ENCODE peak calls at places on chromosomes 5 and 9, in ten cellular contexts. One of them, this sample, is unnamed.

GRCh38 chr5:128736567-128736966 is 198.5 kb upstream of the FBN2 start:
- DNase-seq in coronary artery: no peak
- DNase-seq in neural progenitor cell: peak; percentile 13
- DNase-seq in heart right ventricle: no peak
- DNase-seq in hepatocyte: peak; percentile 25
- DNase-seq in psoas muscle: no peak
- DNase-seq in activated CD8-positive, alpha-beta T cell treated with anti-CD3 and anti-CD28 coated beads for 36 hours: no peak
- DNase-seq in heart left ventricle: no peak
- DNase-seq in mammary epithelial cell: peak; percentile 66
- DNase-seq in A673: no peak
- DNase-seq in this sample: no peak

GRCh38 chr5:115551415-115551814 is 6.8 kb upstream of the FEM1C start:
- DNase-seq in A673: no peak
- DNase-seq in psoas muscle: no peak
- DNase-seq in neural progenitor cell: no peak
- DNase-seq in hepatocyte: peak; percentile 39
- DNase-seq in heart right ventricle: no peak
- DNase-seq in coronary artery: no peak
- DNase-seq in activated CD8-positive, alpha-beta T cell treated with anti-CD3 and anti-CD28 coated beads for 36 hours: no peak
- DNase-seq in heart left ventricle: no peak
- DNase-seq in mammary epithelial cell: peak; percentile 67
- DNase-seq in this sample: no peak

GRCh38 chr9:3962467-3962866 is 337.4 kb downstream of the GLIS3 start:
- DNase-seq in psoas muscle: no peak
- DNase-seq in mammary epithelial cell: no peak
- DNase-seq in coronary artery: no peak
- DNase-seq in neural progenitor cell: no peak
- DNase-seq in hepatocyte: peak; percentile 20
- DNase-seq in heart left ventricle: no peak
- DNase-seq in A673: peak; percentile 39
- DNase-seq in activated CD8-positive, alpha-beta T cell treated with anti-CD3 and anti-CD28 coated beads for 36 hours: no peak
- DNase-seq in heart right ventricle: no peak
- DNase-seq in this sample: no peak

GRCh38 chr9:128554155-128554862 is 1.9 kb downstream of the SPTAN1 start:
- DNase-seq in heart left ventricle: peak; percentile 67
- DNase-seq in hepatocyte: peak; percentile 84
- DNase-seq in A673: peak; percentile 78
- DNase-seq in mammary epithelial cell: peak; percentile 78
- DNase-seq in activated CD8-positive, alpha-beta T cell treated with anti-CD3 and anti-CD28 coated beads for 36 hours: peak; percentile 57
- DNase-seq in coronary artery: peak; percentile 87
- DNase-seq in neural progenitor cell: peak; percentile 85
- DNase-seq in heart right ventricle: peak; percentile 58
- DNase-seq in psoas muscle: peak; percentile 60
- DNase-seq in this sample: no peak

GRCh38 chr5:170614071-170614490 is 110.3 kb downstream of the KCNIP1 start:
- DNase-seq in A673: peak; percentile 27
- DNase-seq in hepatocyte: no peak
- DNase-seq in activated CD8-positive, alpha-beta T cell treated with anti-CD3 and anti-CD28 coated beads for 36 hours: no peak
- DNase-seq in neural progenitor cell: no peak
- DNase-seq in psoas muscle: no peak
- DNase-seq in heart left ventricle: no peak
- DNase-seq in coronary artery: no peak
- DNase-seq in heart right ventricle: peak; percentile 34
- DNase-seq in mammary epithelial cell: no peak
- DNase-seq in this sample: no peak

GRCh38 chr5:149166128-149166527 is 24.8 kb downstream of the ABLIM3 start:
- DNase-seq in hepatocyte: no peak
- DNase-seq in activated CD8-positive, alpha-beta T cell treated with anti-CD3 and anti-CD28 coated beads for 36 hours: no peak
- DNase-seq in psoas muscle: peak; percentile 39
- DNase-seq in coronary artery: no peak
- DNase-seq in heart right ventricle: no peak
- DNase-seq in A673: no peak
- DNase-seq in heart left ventricle: no peak
- DNase-seq in neural progenitor cell: no peak
- DNase-seq in mammary epithelial cell: peak; percentile 28
- DNase-seq in this sample: no peak

GRCh38 chr5:170265527-170265926 is 32.0 kb downstream of the LCP2 start:
- DNase-seq in neural progenitor cell: peak; percentile 39
- DNase-seq in coronary artery: no peak
- DNase-seq in A673: peak; percentile 13
- DNase-seq in hepatocyte: peak; percentile 39
- DNase-seq in mammary epithelial cell: no peak
- DNase-seq in activated CD8-positive, alpha-beta T cell treated with anti-CD3 and anti-CD28 coated beads for 36 hours: peak; percentile 23
- DNase-seq in psoas muscle: peak; percentile 66
- DNase-seq in heart left ventricle: peak; percentile 48
- DNase-seq in heart right ventricle: peak; percentile 56
- DNase-seq in this sample: no peak

GRCh38 chr5:36880761-36881160 is 4.2 kb downstream of the NIPBL start:
- DNase-seq in heart right ventricle: no peak
- DNase-seq in activated CD8-positive, alpha-beta T cell treated with anti-CD3 and anti-CD28 coated beads for 36 hours: no peak
- DNase-seq in neural progenitor cell: no peak
- DNase-seq in coronary artery: no peak
- DNase-seq in mammary epithelial cell: peak; percentile 25
- DNase-seq in A673: no peak
- DNase-seq in psoas muscle: no peak
- DNase-seq in heart left ventricle: no peak
- DNase-seq in hepatocyte: no peak
- DNase-seq in this sample: no peak

GRCh38 chr9:101458955-101459631 is 23.5 kb upstream of the ALDOB start:
- DNase-seq in neural progenitor cell: peak; percentile 75
- DNase-seq in psoas muscle: no peak
- DNase-seq in coronary artery: no peak
- DNase-seq in activated CD8-positive, alpha-beta T cell treated with anti-CD3 and anti-CD28 coated beads for 36 hours: peak; percentile 20
- DNase-seq in A673: peak; percentile 82
- DNase-seq in hepatocyte: peak; percentile 65
- DNase-seq in heart left ventricle: no peak
- DNase-seq in mammary epithelial cell: peak; percentile 68
- DNase-seq in heart right ventricle: peak; percentile 23
- DNase-seq in this sample: no peak

GRCh38 chr9:94860678-94861588 is 134.4 kb downstream of the AOPEP start:
- DNase-seq in heart left ventricle: peak; percentile 26
- DNase-seq in psoas muscle: no peak
- DNase-seq in neural progenitor cell: no peak
- DNase-seq in hepatocyte: no peak
- DNase-seq in heart right ventricle: no peak
- DNase-seq in coronary artery: no peak
- DNase-seq in A673: no peak
- DNase-seq in activated CD8-positive, alpha-beta T cell treated with anti-CD3 and anti-CD28 coated beads for 36 hours: peak; percentile 85
- DNase-seq in mammary epithelial cell: no peak
- DNase-seq in this sample: no peak

GRCh38 chr9:136364369-136364748 is 815 bp upstream of the DNLZ start:
- DNase-seq in neural progenitor cell: no peak
- DNase-seq in psoas muscle: no peak
- DNase-seq in hepatocyte: no peak
- DNase-seq in mammary epithelial cell: no peak
- DNase-seq in heart left ventricle: no peak
- DNase-seq in coronary artery: no peak
- DNase-seq in activated CD8-positive, alpha-beta T cell treated with anti-CD3 and anti-CD28 coated beads for 36 hours: no peak
- DNase-seq in heart right ventricle: no peak
- DNase-seq in A673: no peak
- DNase-seq in this sample: no peak

GRCh38 chr5:33890147-33890546 is 1.6 kb downstream of the ADAMTS12 start:
- DNase-seq in A673: no peak
- DNase-seq in heart left ventricle: no peak
- DNase-seq in coronary artery: no peak
- DNase-seq in mammary epithelial cell: no peak
- DNase-seq in psoas muscle: no peak
- DNase-seq in neural progenitor cell: peak; percentile 22
- DNase-seq in hepatocyte: no peak
- DNase-seq in activated CD8-positive, alpha-beta T cell treated with anti-CD3 and anti-CD28 coated beads for 36 hours: no peak
- DNase-seq in heart right ventricle: no peak
- DNase-seq in this sample: no peak

GRCh38 chr5:33891731-33892418 is at the start of gene ADAMTS12:
- DNase-seq in neural progenitor cell: peak; percentile 84
- DNase-seq in psoas muscle: peak; percentile 68
- DNase-seq in hepatocyte: peak; percentile 41
- DNase-seq in A673: no peak
- DNase-seq in mammary epithelial cell: peak; percentile 49
- DNase-seq in heart right ventricle: peak; percentile 41
- DNase-seq in heart left ventricle: peak; percentile 60
- DNase-seq in coronary artery: no peak
- DNase-seq in activated CD8-positive, alpha-beta T cell treated with anti-CD3 and anti-CD28 coated beads for 36 hours: no peak
- DNase-seq in this sample: peak; percentile 86

GRCh38 chr5:33888582-33888981 is 3.2 kb downstream of the ADAMTS12 start:
- DNase-seq in mammary epithelial cell: no peak
- DNase-seq in hepatocyte: no peak
- DNase-seq in heart left ventricle: no peak
- DNase-seq in heart right ventricle: no peak
- DNase-seq in A673: no peak
- DNase-seq in activated CD8-positive, alpha-beta T cell treated with anti-CD3 and anti-CD28 coated beads for 36 hours: no peak
- DNase-seq in psoas muscle: no peak
- DNase-seq in coronary artery: no peak
- DNase-seq in neural progenitor cell: no peak
- DNase-seq in this sample: no peak

GRCh38 chr5:33892419-33893151 is 795 bp upstream of the ADAMTS12 start:
- DNase-seq in coronary artery: no peak
- DNase-seq in heart left ventricle: no peak
- DNase-seq in A673: no peak
- DNase-seq in mammary epithelial cell: peak; percentile 21
- DNase-seq in hepatocyte: peak; percentile 51
- DNase-seq in heart right ventricle: peak; percentile 30
- DNase-seq in psoas muscle: peak; percentile 50
- DNase-seq in neural progenitor cell: peak; percentile 68
- DNase-seq in activated CD8-positive, alpha-beta T cell treated with anti-CD3 and anti-CD28 coated beads for 36 hours: no peak
- DNase-seq in this sample: no peak

DNA sequence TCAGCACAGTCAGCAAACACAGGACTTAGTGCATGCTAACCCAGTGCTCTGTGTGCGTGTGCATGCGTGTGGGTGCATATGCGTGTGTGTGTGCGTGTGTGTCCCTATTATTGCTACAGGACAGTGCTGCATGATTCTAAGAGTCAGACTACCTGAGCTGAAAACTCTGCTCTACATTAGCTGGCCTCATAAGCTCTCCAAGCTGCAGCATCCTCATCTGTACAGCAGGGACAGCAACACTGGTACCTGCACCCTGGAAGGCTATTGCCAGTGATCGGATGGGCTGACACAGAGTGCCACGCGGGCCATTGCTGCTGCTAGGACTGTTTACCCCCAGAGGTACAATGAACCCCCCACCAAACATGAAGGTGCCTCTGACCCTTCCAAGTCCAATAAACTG is 1.2 kb downstream of the ADAMTS12 start:
- DNase-seq in mammary epithelial cell: peak; percentile 36
- DNase-seq in neural progenitor cell: peak; percentile 46
- DNase-seq in heart left ventricle: no peak
- DNase-seq in psoas muscle: no peak
- DNase-seq in heart right ventricle: no peak
- DNase-seq in A673: no peak
- DNase-seq in hepatocyte: no peak
- DNase-seq in activated CD8-positive, alpha-beta T cell treated with anti-CD3 and anti-CD28 coated beads for 36 hours: no peak
- DNase-seq in coronary artery: no peak
- DNase-seq in this sample: no peak
- TF ChIP-seq CTCF in mammary epithelial cell: peak; percentile 4
- TF ChIP-seq CTCF in neural progenitor cell: no peak
- TF ChIP-seq CTCF in heart left ventricle: no peak
- TF ChIP-seq CTCF in psoas muscle: no peak
- TF ChIP-seq CTCF in heart right ventricle: no peak
- TF ChIP-seq CTCF in A673: no peak
- TF ChIP-seq CTCF in hepatocyte: no peak
- TF ChIP-seq CTCF in activated CD8-positive, alpha-beta T cell treated with anti-CD3 and anti-CD28 coated beads for 36 hours: no peak
- TF ChIP-seq CTCF in coronary artery: no peak
- TF ChIP-seq CTCF in this sample: peak; percentile 28

GRCh38 chr5:78677777-78678668 is 29.5 kb upstream of the LHFPL2 start:
- DNase-seq in activated CD8-positive, alpha-beta T cell treated with anti-CD3 and anti-CD28 coated beads for 36 hours: no peak
- DNase-seq in mammary epithelial cell: peak; percentile 96
- DNase-seq in psoas muscle: peak; percentile 76
- DNase-seq in hepatocyte: peak; percentile 55
- DNase-seq in neural progenitor cell: no peak
- DNase-seq in coronary artery: peak; percentile 82
- DNase-seq in heart left ventricle: peak; percentile 65
- DNase-seq in A673: peak; percentile 40
- DNase-seq in heart right ventricle: peak; percentile 76
- DNase-seq in this sample: no peak
- TF ChIP-seq CTCF in activated CD8-positive, alpha-beta T cell treated with anti-CD3 and anti-CD28 coated beads for 36 hours: no peak
- TF ChIP-seq CTCF in mammary epithelial cell: no peak
- TF ChIP-seq CTCF in psoas muscle: no peak
- TF ChIP-seq CTCF in hepatocyte: no peak
- TF ChIP-seq CTCF in neural progenitor cell: no peak
- TF ChIP-seq CTCF in coronary artery: no peak
- TF ChIP-seq CTCF in heart left ventricle: no peak
- TF ChIP-seq CTCF in A673: no peak
- TF ChIP-seq CTCF in heart right ventricle: peak; percentile 13
- TF ChIP-seq CTCF in this sample: peak; percentile 15

GRCh38 chr5:150559701-150560100 is 51.8 kb downstream of the NDST1 start:
- DNase-seq in hepatocyte: no peak
- DNase-seq in mammary epithelial cell: peak; percentile 58
- DNase-seq in A673: no peak
- DNase-seq in psoas muscle: no peak
- DNase-seq in neural progenitor cell: no peak
- DNase-seq in coronary artery: no peak
- DNase-seq in heart right ventricle: no peak
- DNase-seq in heart left ventricle: no peak
- DNase-seq in activated CD8-positive, alpha-beta T cell treated with anti-CD3 and anti-CD28 coated beads for 36 hours: no peak
- DNase-seq in this sample: no peak

GRCh38 chr5:150562832-150563231 is 54.9 kb downstream of the NDST1 start:
- DNase-seq in heart left ventricle: no peak
- DNase-seq in coronary artery: no peak
- DNase-seq in hepatocyte: peak; percentile 52
- DNase-seq in activated CD8-positive, alpha-beta T cell treated with anti-CD3 and anti-CD28 coated beads for 36 hours: peak; percentile 63
- DNase-seq in mammary epithelial cell: peak; percentile 54
- DNase-seq in psoas muscle: no peak
- DNase-seq in A673: peak; percentile 80
- DNase-seq in neural progenitor cell: peak; percentile 40
- DNase-seq in heart right ventricle: no peak
- DNase-seq in this sample: no peak

GRCh38 chr5:150561571-150562295 is 53.8 kb downstream of the NDST1 start:
- DNase-seq in neural progenitor cell: no peak
- DNase-seq in coronary artery: no peak
- DNase-seq in heart left ventricle: no peak
- DNase-seq in activated CD8-positive, alpha-beta T cell treated with anti-CD3 and anti-CD28 coated beads for 36 hours: no peak
- DNase-seq in psoas muscle: no peak
- DNase-seq in hepatocyte: no peak
- DNase-seq in A673: no peak
- DNase-seq in mammary epithelial cell: no peak
- DNase-seq in heart right ventricle: no peak
- DNase-seq in this sample: no peak

GRCh38 chr5:150560401-150561191 is 52.7 kb downstream of the NDST1 start:
- DNase-seq in heart right ventricle: peak; percentile 91
- DNase-seq in activated CD8-positive, alpha-beta T cell treated with anti-CD3 and anti-CD28 coated beads for 36 hours: peak; percentile 94
- DNase-seq in heart left ventricle: peak; percentile 86
- DNase-seq in coronary artery: no peak
- DNase-seq in mammary epithelial cell: peak; percentile 68
- DNase-seq in hepatocyte: peak; percentile 93
- DNase-seq in psoas muscle: peak; percentile 73
- DNase-seq in neural progenitor cell: peak; percentile 89
- DNase-seq in A673: peak; percentile 90
- DNase-seq in this sample: peak; percentile 93

GRCh38 chr5:150561192-150561512 is 53.2 kb downstream of the NDST1 start:
- DNase-seq in neural progenitor cell: no peak
- DNase-seq in mammary epithelial cell: no peak
- DNase-seq in heart left ventricle: no peak
- DNase-seq in psoas muscle: no peak
- DNase-seq in activated CD8-positive, alpha-beta T cell treated with anti-CD3 and anti-CD28 coated beads for 36 hours: no peak
- DNase-seq in hepatocyte: no peak
- DNase-seq in A673: no peak
- DNase-seq in heart right ventricle: no peak
- DNase-seq in coronary artery: no peak
- DNase-seq in this sample: no peak
- TF ChIP-seq CTCF in neural progenitor cell: no peak
- TF ChIP-seq CTCF in mammary epithelial cell: no peak
- TF ChIP-seq CTCF in heart left ventricle: peak; percentile 3
- TF ChIP-seq CTCF in psoas muscle: no peak
- TF ChIP-seq CTCF in activated CD8-positive, alpha-beta T cell treated with anti-CD3 and anti-CD28 coated beads for 36 hours: peak; percentile 52
- TF ChIP-seq CTCF in hepatocyte: no peak
- TF ChIP-seq CTCF in A673: no peak
- TF ChIP-seq CTCF in heart right ventricle: no peak
- TF ChIP-seq CTCF in coronary artery: peak; percentile 13
- TF ChIP-seq CTCF in this sample: no peak

GRCh38 chr5:91641730-91642350 is 258.7 kb upstream of the ARRDC3 start:
- DNase-seq in coronary artery: no peak
- DNase-seq in A673: peak; percentile 77
- DNase-seq in neural progenitor cell: peak; percentile 60
- DNase-seq in heart right ventricle: no peak
- DNase-seq in mammary epithelial cell: peak; percentile 8
- DNase-seq in psoas muscle: no peak
- DNase-seq in hepatocyte: peak; percentile 47
- DNase-seq in heart left ventricle: no peak
- DNase-seq in activated CD8-positive, alpha-beta T cell treated with anti-CD3 and anti-CD28 coated beads for 36 hours: no peak
- DNase-seq in this sample: no peak
- TF ChIP-seq CTCF in coronary artery: peak; percentile 27
- TF ChIP-seq CTCF in A673: peak; percentile 71
- TF ChIP-seq CTCF in neural progenitor cell: peak; percentile 77
- TF ChIP-seq CTCF in heart right ventricle: peak; percentile 62
- TF ChIP-seq CTCF in mammary epithelial cell: peak; percentile 40
- TF ChIP-seq CTCF in psoas muscle: peak; percentile 47
- TF ChIP-seq CTCF in hepatocyte: peak; percentile 68
- TF ChIP-seq CTCF in heart left ventricle: peak; percentile 68
- TF ChIP-seq CTCF in activated CD8-positive, alpha-beta T cell treated with anti-CD3 and anti-CD28 coated beads for 36 hours: peak; percentile 77
- TF ChIP-seq CTCF in this sample: peak; percentile 74